ENCODE peak calls at places on chromosomes 5 and 9, in seven cellular contexts. U is SK-N-SH, L is HCT116, Y is K562, T is H1, R is GM12878, W is HepG2. Z is an unnamed sample.

GRCh38 chr9:99353408-99353807 is 131.3 kb downstream of the SEC61B start:
- DNase-seq in U (no peak), L (no peak), Y (no peak), T (no peak), R (no peak), W (no peak), Z (no peak)

GRCh38 chr9:706606-707451 is 134.7 kb upstream of the DMRT1 start:
- DNase-seq in U (peak), L (no peak), Y (peak), T (peak), R (no peak), W (peak), Z (peak)

GRCh38 chr9:25677301-25678146 is 720 bp downstream of the TUSC1 start:
- DNase-seq in U (peak), L (no peak), Y (no peak), T (peak), R (no peak), W (no peak), Z (peak)

GRCh38 chr9:126722922-126723806 is 81.7 kb upstream of the ZBTB43 start:
- DNase-seq in U (peak), L (no peak), Y (peak), T (peak), R (no peak), W (no peak), Z (no peak)

GRCh38 chr9:113632776-113633590 is 169.5 kb downstream of the RGS3 start:
- DNase-seq in U (no peak), L (no peak), Y (no peak), T (no peak), R (no peak), W (no peak), Z (no peak)

GRCh38 chr5:76431779-76432178 is 28.7 kb downstream of the IQGAP2 start:
- DNase-seq in U (no peak), L (no peak), Y (no peak), T (no peak), R (no peak), W (no peak), Z (no peak)

GRCh38 chr5:67941750-67942450 is 273.7 kb upstream of the PIK3R1 start:
- DNase-seq in U (no peak), L (no peak), Y (no peak), T (no peak), R (no peak), W (no peak), Z (no peak)

GRCh38 chr5:180982008-180982741 is 6.5 kb upstream of the BTNL3 start:
- DNase-seq in U (no peak), L (no peak), Y (no peak), T (no peak), R (no peak), W (no peak), Z (no peak)

GRCh38 chr5:4220016-4220415 is 624.4 kb downstream of the IRX1 start:
- DNase-seq in U (no peak), L (no peak), Y (no peak), T (no peak), R (no peak), W (no peak), Z (no peak)

GRCh38 chr5:4570047-4571015 is 569.8 kb upstream of the ADAMTS16 start:
- DNase-seq in U (no peak), L (no peak), Y (no peak), T (no peak), R (no peak), W (peak), Z (no peak)

GRCh38 chr5:133821889-133822288 is 146.5 kb downstream of the C5orf15 start:
- DNase-seq in U (no peak), L (no peak), Y (no peak), T (no peak), R (no peak), W (no peak), Z (no peak)

GRCh38 chr5:131609774-131610173 is 25.3 kb downstream of the RAPGEF6 start:
- DNase-seq in U (no peak), L (no peak), Y (no peak), T (no peak), R (no peak), W (peak), Z (no peak)
- TF ChIP-seq JUND in U (no peak), L (no peak), Y (no peak), T (no peak), R (no peak), W (no peak), Z (no peak)

DNA sequence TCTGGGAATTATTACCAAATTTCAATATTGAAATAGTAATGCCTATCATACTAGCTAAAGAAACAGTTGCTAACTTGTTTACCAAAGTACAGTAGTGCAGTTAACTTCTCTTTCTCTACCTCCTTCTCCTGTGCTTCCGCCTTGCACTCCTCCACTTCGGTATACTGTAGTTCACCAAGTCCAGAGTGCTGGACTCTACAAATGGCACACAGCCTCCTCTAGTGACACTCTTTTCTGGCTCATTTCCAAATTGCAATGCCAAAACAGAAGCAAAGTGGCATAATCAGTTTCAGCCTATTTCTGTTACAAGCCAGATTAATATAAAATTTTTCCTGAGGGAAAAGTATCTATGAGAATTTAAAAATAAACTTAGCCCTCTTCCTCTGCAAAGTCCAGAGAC is 86.0 kb upstream of the RASGRF2 start:
- DNase-seq in U (peak), L (no peak), Y (no peak), T (no peak), R (no peak), W (no peak), Z (no peak)
- TF ChIP-seq JUND in U (no peak), L (no peak), Y (no peak), T (no peak), R (no peak), W (no peak), Z (no peak)

GRCh38 chr9:91773166-91773565 is 176.9 kb downstream of the ROR2 start:
- DNase-seq in U (peak), L (no peak), Y (no peak), T (no peak), R (no peak), W (no peak), Z (no peak)

GRCh38 chr9:91768977-91769916 is 180.8 kb downstream of the ROR2 start:
- DNase-seq in U (no peak), L (no peak), Y (no peak), T (no peak), R (no peak), W (no peak), Z (no peak)

GRCh38 chr9:91771864-91772263 is 178.2 kb downstream of the ROR2 start:
- DNase-seq in U (no peak), L (no peak), Y (no peak), T (no peak), R (no peak), W (no peak), Z (no peak)

GRCh38 chr9:91770229-91770628 is 179.8 kb downstream of the ROR2 start:
- DNase-seq in U (no peak), L (no peak), Y (no peak), T (no peak), R (no peak), W (no peak), Z (no peak)

GRCh38 chr9:91771027-91771426 is 179.0 kb downstream of the ROR2 start:
- DNase-seq in U (no peak), L (no peak), Y (no peak), T (no peak), R (no peak), W (no peak), Z (no peak)
- TF ChIP-seq JUND in U (no peak), L (no peak), Y (no peak), T (no peak), R (no peak), W (no peak), Z (no peak)

DNA sequence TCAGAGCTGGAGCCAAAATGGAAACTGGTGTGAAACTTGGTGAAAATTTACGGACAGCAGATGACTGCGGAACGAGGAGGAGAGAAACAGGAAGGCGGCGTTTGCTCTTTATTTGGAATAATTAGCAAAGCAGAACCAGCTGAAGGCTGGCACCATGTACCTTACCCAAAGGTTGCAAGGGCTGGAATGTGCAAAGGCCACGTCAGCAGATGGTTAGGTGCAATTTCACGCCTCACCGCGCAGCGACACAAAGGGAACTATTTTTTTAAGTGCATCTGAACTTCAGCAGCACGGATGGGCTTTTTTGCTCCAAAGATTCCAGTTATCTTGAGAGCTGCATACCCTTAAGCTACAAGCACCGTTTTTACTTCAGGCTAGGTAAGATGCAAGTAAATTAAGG is 127.3 kb downstream of the COL23A1 start:
- DNase-seq in U (no peak), L (no peak), Y (no peak), T (no peak), R (no peak), W (no peak), Z (no peak)
- TF ChIP-seq JUND in U (no peak), L (no peak), Y (no peak), T (no peak), R (no peak), W (no peak), Z (no peak)

DNA sequence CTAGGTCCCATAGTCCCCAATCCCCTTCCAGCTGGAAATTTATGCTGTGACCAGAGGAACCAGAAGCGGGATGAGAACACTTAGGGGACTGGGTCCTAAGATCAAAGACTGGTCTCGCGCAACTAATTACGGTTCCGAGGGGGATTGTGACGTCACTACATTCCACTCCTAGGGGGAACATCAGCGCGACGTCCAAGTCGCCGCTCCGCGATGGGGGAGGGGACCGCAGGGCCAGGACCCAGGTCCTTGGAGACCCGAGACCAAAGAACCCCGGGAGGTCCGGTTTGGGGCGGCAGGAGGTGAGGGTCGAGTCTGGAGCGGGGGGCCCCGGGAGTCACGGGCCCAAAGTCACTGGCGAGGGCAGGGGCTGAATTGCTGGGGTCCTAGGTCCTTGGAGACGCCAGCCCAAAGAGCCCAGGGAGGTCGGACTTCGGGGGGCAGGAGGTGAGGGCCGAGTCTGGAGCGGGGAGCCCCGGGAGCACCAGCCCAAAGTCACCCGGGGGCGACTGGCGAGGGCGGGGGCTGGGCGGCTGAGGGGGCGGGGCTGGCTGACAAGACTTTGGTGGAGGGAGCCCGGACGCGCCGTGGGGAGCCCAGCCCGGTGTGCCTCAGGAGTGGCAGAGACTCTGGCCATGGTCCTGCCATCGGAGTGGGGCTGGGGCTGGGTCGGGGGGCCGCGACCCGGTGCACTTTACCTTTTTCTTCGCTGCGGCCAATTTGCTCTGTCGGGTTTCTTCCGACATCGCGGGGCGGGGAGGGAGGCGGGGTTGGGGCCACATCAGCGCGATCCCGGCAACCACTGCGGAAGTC is at the start of gene GOLGA2:
- DNase-seq in U (peak), L (peak), Y (peak), T (no peak), R (no peak), W (peak), Z (peak)
- TF ChIP-seq JUND in U (no peak), L (no peak), Y (peak), T (peak), R (no peak), W (no peak), Z (no peak)

GRCh38 chr5:72552041-72552557 is 44.9 kb upstream of the ZNF366 start:
- DNase-seq in U (no peak), L (no peak), Y (no peak), T (no peak), R (no peak), W (no peak), Z (no peak)
- TF ChIP-seq JUND in U (peak), L (no peak), Y (peak), T (no peak), R (no peak), W (no peak), Z (no peak)

DNA sequence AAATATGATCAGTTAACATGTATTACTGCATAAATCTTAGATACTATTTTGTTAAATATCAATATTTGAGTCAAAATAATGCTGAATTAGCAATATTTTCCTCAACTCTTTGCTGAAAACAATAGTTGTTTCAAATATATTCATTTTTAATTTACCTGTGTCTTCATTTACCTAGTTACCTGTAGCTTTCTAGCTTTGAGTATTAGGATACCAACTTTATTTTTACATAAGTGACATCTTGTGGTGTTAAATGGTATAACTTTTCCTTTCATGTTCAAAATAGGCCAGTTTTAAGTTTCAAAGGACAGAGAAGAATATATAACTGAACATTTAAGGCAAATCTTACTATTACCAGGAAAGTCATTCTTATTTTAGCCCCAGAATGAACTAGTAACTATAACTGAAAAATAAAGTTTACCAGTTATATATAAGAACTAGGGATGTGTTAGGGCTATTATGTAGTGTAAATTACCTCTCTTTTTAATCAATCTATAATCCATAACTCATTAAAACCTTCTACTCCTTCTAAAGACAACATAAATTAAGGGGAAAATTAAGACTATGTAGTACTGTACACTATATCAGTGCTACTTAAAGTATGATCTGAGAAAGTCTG is 25.3 kb downstream of the AP3B1 start:
- DNase-seq in U (no peak), L (no peak), Y (peak), T (no peak), R (no peak), W (no peak), Z (peak)
- TF ChIP-seq JUND in U (no peak), L (no peak), Y (no peak), T (no peak), R (no peak), W (no peak), Z (no peak)

GRCh38 chr5:142906863-142907671 is 136.9 kb downstream of the ARHGAP26 start:
- DNase-seq in U (no peak), L (no peak), Y (no peak), T (no peak), R (no peak), W (no peak), Z (no peak)
- TF ChIP-seq JUND in U (no peak), L (no peak), Y (no peak), T (no peak), R (no peak), W (no peak), Z (no peak)

GRCh38 chr9:134738869-134739659 is 97.5 kb downstream of the COL5A1 start:
- DNase-seq in U (peak), L (peak), Y (peak), T (peak), R (no peak), W (peak), Z (peak)

GRCh38 chr9:134742822-134743221 is 101.2 kb downstream of the COL5A1 start:
- DNase-seq in U (no peak), L (no peak), Y (no peak), T (peak), R (no peak), W (no peak), Z (peak)

GRCh38 chr9:134740071-134740470 is 98.5 kb downstream of the COL5A1 start:
- DNase-seq in U (no peak), L (no peak), Y (no peak), T (no peak), R (no peak), W (no peak), Z (no peak)

GRCh38 chr9:134739660-134739968 is 98.0 kb downstream of the COL5A1 start:
- DNase-seq in U (no peak), L (no peak), Y (no peak), T (no peak), R (no peak), W (no peak), Z (no peak)

DNA sequence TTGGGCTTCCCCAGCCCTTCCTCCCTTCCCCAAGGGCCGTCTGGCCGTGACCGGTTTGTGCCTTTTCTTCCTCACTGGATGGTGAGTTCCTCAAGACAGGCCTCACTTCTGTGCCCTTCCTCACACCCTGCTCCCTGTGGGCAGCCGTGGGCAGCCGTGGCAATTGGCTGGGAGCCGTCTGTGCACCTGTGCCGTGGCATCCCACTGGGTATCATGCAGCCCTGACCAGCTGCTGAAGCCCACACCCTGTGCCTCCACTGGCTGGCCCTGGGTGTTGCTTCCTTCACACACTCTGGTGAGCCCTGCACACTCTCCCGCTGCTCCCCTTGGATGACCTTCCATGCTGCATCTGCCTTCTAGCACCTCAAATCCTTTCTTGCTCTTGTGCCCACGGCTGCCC is 100.2 kb downstream of the COL5A1 start:
- DNase-seq in U (no peak), L (no peak), Y (no peak), T (no peak), R (no peak), W (no peak), Z (no peak)
- TF ChIP-seq JUND in U (no peak), L (no peak), Y (no peak), T (no peak), R (no peak), W (no peak), Z (no peak)

GRCh38 chr9:42388846-42389245 is 205.4 kb downstream of the SPATA31A6 start:
- DNase-seq in U (no peak), L (no peak), Y (peak), T (no peak), R (no peak), W (no peak), Z (no peak)
- TF ChIP-seq JUND in U (no peak), L (no peak), Y (no peak), T (no peak), R (no peak), W (no peak), Z (no peak)